ENCODE peak calls at places on chromosomes 11 and 22, in six cellular contexts. T is endodermal cell, S is lung microvascular endothelial cell, R is NCI-H69, L is mesendoderm, G is AML-193. A is an unnamed sample.

GRCh38 chr11:1349074-1349931 is 39.9 kb upstream of the TOLLIP start:
- DNase-seq in R (no peak), S (no peak), T (no peak), G (no peak), L (no peak), A (peak)

GRCh38 chr11:71086687-71087258 is 165.6 kb downstream of the SHANK2 start:
- DNase-seq in L (peak), R (peak), S (peak), T (peak), G (no peak), A (peak)

GRCh38 chr11:72735495-72736027 is 16.6 kb downstream of the ARAP1 start:
- DNase-seq in S (no peak), G (no peak), L (peak), R (peak), T (peak), A (no peak)

GRCh38 chr11:726278-726915 is 20.4 kb downstream of the EPS8L2 start:
- DNase-seq in R (peak), G (peak), S (peak), L (peak), T (peak), A (peak)

GRCh38 chr11:398826-399225 is 4.8 kb downstream of the PKP3 start:
- DNase-seq in T (no peak), G (peak), S (no peak), R (peak), L (no peak), A (no peak)

GRCh38 chr22:19884161-19884953 is 29.7 kb upstream of the GNB1L start:
- DNase-seq in G (no peak), T (no peak), S (no peak), L (no peak), R (no peak), A (no peak)

GRCh38 chr22:39181778-39182177 is 29.3 kb upstream of the CBX7 start:
- DNase-seq in G (no peak), T (no peak), L (no peak), R (no peak), S (no peak), A (no peak)

GRCh38 chr11:46916669-46917108 is 1.7 kb downstream of the LRP4 start:
- DNase-seq in G (no peak), R (peak), T (peak), L (peak), S (peak), A (peak)

GRCh38 chr11:2778630-2779498 is 79.1 kb upstream of the KCNQ1OT1 start:
- DNase-seq in S (peak), L (no peak), G (no peak), T (peak), R (peak), A (no peak)

GRCh38 chr11:76756341-76756771 is 26.8 kb upstream of the TSKU start:
- DNase-seq in T (no peak), R (peak), S (no peak), L (no peak), G (no peak), A (no peak)

GRCh38 chr22:42994917-42995562 is 19.9 kb downstream of the PACSIN2 start:
- DNase-seq in R (peak), T (no peak), L (no peak), S (no peak), G (peak), A (no peak)

GRCh38 chr11:68680541-68681231 is 3.7 kb upstream of the GAL start:
- DNase-seq in R (no peak), S (no peak), L (no peak), T (peak), G (no peak), A (no peak)

GRCh38 chr11:123300874-123301695 is 106.0 kb upstream of the CLMP start:
- DNase-seq in T (no peak), S (peak), G (peak), R (peak), L (peak), A (no peak)

GRCh38 chr22:25714070-25714469 is 27.9 kb upstream of the MYO18B start:
- DNase-seq in R (no peak), T (no peak), S (no peak), G (no peak), L (no peak), A (no peak)

GRCh38 chr11:16469968-16470367 is 113.6 kb upstream of the SOX6 start:
- DNase-seq in S (no peak), T (no peak), R (no peak), G (no peak), L (peak), A (no peak)

GRCh38 chr11:58927393-58928081 is 11.8 kb upstream of the GLYATL1 start:
- DNase-seq in S (no peak), G (no peak), R (peak), L (peak), T (peak), A (peak)

GRCh38 chr11:108592591-108593213 is 866 bp downstream of the EXPH5 start:
- DNase-seq in S (peak), T (peak), G (peak), R (peak), L (no peak), A (no peak)

GRCh38 chr11:8871283-8871775 is 39.7 kb upstream of the AKIP1 start:
- DNase-seq in L (peak), G (no peak), S (peak), R (peak), T (peak), A (no peak)

GRCh38 chr11:118058311-118059230 is 18.3 kb upstream of the TMPRSS4 start:
- DNase-seq in G (no peak), S (no peak), T (peak), L (no peak), R (no peak), A (no peak)

GRCh38 chr11:122976734-122977454 is 4.7 kb downstream of the BSX start:
- DNase-seq in G (no peak), S (no peak), R (no peak), T (peak), L (peak), A (no peak)

A was measured in H1.